ENCODE peak calls at places on chromosomes 6 and 20, in eight cellular contexts. J, S, V, R, Q, W, F and B are unnamed samples.

GRCh38 chr20:49356676-49357075 is 78.8 kb upstream of the ZNFX1 start:
- DNase-seq in Q (no peak), S (no peak), W (no peak), R (no peak), F (no peak), J (no peak), V (no peak), B (no peak)

GRCh38 chr20:59455392-59456341 is 148.7 kb upstream of the PHACTR3 start:
- DNase-seq in W (no peak), R (peak; percentile 8), F (peak; percentile 24), J (peak; percentile 36), S (no peak), V (no peak), Q (no peak), B (no peak)

GRCh38 chr6:39143238-39143930 is 28.4 kb upstream of the SAYSD1 start:
- DNase-seq in S (no peak), Q (no peak), W (no peak), F (no peak), V (peak; percentile 57), J (no peak), R (peak; percentile 42), B (no peak)

GRCh38 chr6:69881322-69882151 is 15.2 kb downstream of the COL19A1 start:
- DNase-seq in W (no peak), F (no peak), S (no peak), J (no peak), V (no peak), Q (no peak), R (no peak), B (no peak)

GRCh38 chr20:62887147-62887859 is 25.7 kb upstream of the TCFL5 start:
- DNase-seq in Q (no peak), J (no peak), W (peak; percentile 32), S (peak; percentile 30), V (no peak), R (peak; percentile 94), F (no peak), B (no peak)

GRCh38 chr6:13814938-13815575 is 700 bp upstream of the MCUR1 start:
- DNase-seq in S (no peak), W (no peak), F (no peak), R (peak; percentile 11), J (no peak), Q (no peak), V (no peak), B (no peak)

GRCh38 chr6:161583561-161583960 is 309.7 kb upstream of the AGPAT4 start:
- DNase-seq in W (no peak), Q (no peak), S (no peak), R (peak; percentile 26), F (no peak), J (no peak), V (no peak), B (no peak)

GRCh38 chr6:88174906-88175305 is 8.8 kb upstream of the CNR1 start:
- DNase-seq in V (no peak), J (no peak), Q (no peak), R (no peak), S (no peak), F (no peak), W (no peak), B (no peak)

GRCh38 chr6:17352302-17352701 is 41.1 kb upstream of the CAP2 start:
- DNase-seq in Q (no peak), W (no peak), V (no peak), F (no peak), S (no peak), R (no peak), J (no peak), B (no peak)

GRCh38 chr6:36135053-36135731 is 4.9 kb downstream of the MAPK13 start:
- DNase-seq in F (no peak), V (peak; percentile 27), S (no peak), J (no peak), R (no peak), W (no peak), Q (no peak), B (no peak)